ENCODE peak calls at places on chromosomes 4 and X, in eight cellular contexts. Y is Karpas-422, T is heart left ventricle, J is psoas muscle, G is brain microvascular endothelial cell, C is BJ, W is mammary epithelial cell, I is MM.1S. P is an unnamed sample.

GRCh38 chr4:40321671-40322131 is 13.4 kb upstream of the CHRNA9 start:
- DNase-seq in Y (no peak), T (no peak), J (no peak), G (peak; percentile 43), C (peak; percentile 77), W (peak; percentile 57), I (peak; percentile 3), P (no peak)

GRCh38 chr4:83112678-83113428 is 1.7 kb downstream of the PLAC8 start:
- DNase-seq in Y (no peak), T (no peak), J (no peak), G (peak; percentile 45), C (peak; percentile 46), W (no peak), I (peak; percentile 17), P (no peak)

GRCh38 chrX:110008001-110008635 is 5.2 kb downstream of the TMEM164 start:
- DNase-seq in Y (no peak), T (no peak), J (no peak), G (no peak), C (no peak), W (no peak), I (no peak), P (no peak)

GRCh38 chrX:110394653-110395052 is 36.0 kb downstream of the RTL9 start:
- DNase-seq in Y (no peak), T (no peak), J (no peak), G (peak; percentile 53), C (no peak), W (peak; percentile 85), I (no peak), P (no peak)

GRCh38 chr4:76090241-76090691 is 15.8 kb downstream of the ART3 start:
- DNase-seq in Y (no peak), T (peak; percentile 22), J (no peak), G (peak; percentile 95), C (peak; percentile 54), W (peak; percentile 99), I (no peak), P (no peak)

GRCh38 chrX:11899091-11899490 is 141.1 kb downstream of the MSL3 start:
- DNase-seq in Y (no peak), T (no peak), J (no peak), G (peak; percentile 22), C (no peak), W (peak; percentile 82), I (no peak), P (no peak)

GRCh38 chrX:49290215-49290614 is 13.2 kb upstream of the GAGE10 start:
- DNase-seq in Y (no peak), T (no peak), J (no peak), G (no peak), C (no peak), W (no peak), I (no peak), P (no peak)

GRCh38 chr4:105526656-105527055 is 25.8 kb upstream of the ARHGEF38 start:
- DNase-seq in Y (no peak), T (no peak), J (no peak), G (no peak), C (no peak), W (no peak), I (no peak), P (peak; percentile 57)

GRCh38 chr4:699816-700580 is 5.6 kb upstream of the PCGF3 start:
- DNase-seq in Y (no peak), T (no peak), J (no peak), G (no peak), C (no peak), W (no peak), I (no peak), P (no peak)

GRCh38 chr4:102564399-102564921 is 63.3 kb downstream of the NFKB1 start:
- DNase-seq in Y (no peak), T (no peak), J (no peak), G (peak; percentile 67), C (no peak), W (peak; percentile 90), I (no peak), P (no peak)

GRCh38 chr4:151652841-151653547 is 107.8 kb downstream of the GATB start:
- DNase-seq in Y (no peak), T (no peak), J (no peak), G (no peak), C (no peak), W (no peak), I (no peak), P (no peak)

GRCh38 chrX:24728530-24728929 is 34.8 kb downstream of the POLA1 start:
- DNase-seq in Y (no peak), T (no peak), J (no peak), G (no peak), C (no peak), W (no peak), I (no peak), P (no peak)

GRCh38 chr4:87423313-87424031 is 1.1 kb downstream of the NUDT9 start:
- DNase-seq in Y (peak; percentile 66), T (no peak), J (no peak), G (no peak), C (no peak), W (peak; percentile 55), I (peak; percentile 38), P (no peak)

GRCh38 chrX:11953615-11954014 is 184.7 kb upstream of the FRMPD4 start:
- DNase-seq in Y (no peak), T (no peak), J (no peak), G (peak; percentile 82), C (peak; percentile 58), W (peak; percentile 85), I (no peak), P (no peak)

GRCh38 chr4:153900426-153900825 is 111.5 kb upstream of the SFRP2 start:
- DNase-seq in Y (no peak), T (no peak), J (no peak), G (no peak), C (no peak), W (no peak), I (no peak), P (no peak)

GRCh38 chr4:74056858-74057562 is 18.5 kb upstream of the CXCL3 start:
- DNase-seq in Y (no peak), T (no peak), J (no peak), G (peak; percentile 13), C (peak; percentile 63), W (peak; percentile 62), I (no peak), P (no peak)

GRCh38 chr4:42715807-42716482 is 59.0 kb upstream of the ATP8A1 start:
- DNase-seq in Y (no peak), T (no peak), J (no peak), G (no peak), C (no peak), W (no peak), I (no peak), P (no peak)

GRCh38 chr4:152778656-152779512 is 646 bp downstream of the TIGD4 start:
- DNase-seq in Y (peak; percentile 78), T (no peak), J (no peak), G (peak; percentile 5), C (no peak), W (peak; percentile 30), I (peak; percentile 50), P (peak; percentile 63)

GRCh38 chr4:110678517-110678916 is 55.6 kb upstream of the PITX2 start:
- DNase-seq in Y (no peak), T (no peak), J (no peak), G (no peak), C (no peak), W (no peak), I (no peak), P (no peak)

GRCh38 chrX:125651426-125651825 is 331.8 kb downstream of the TEX13C start:
- DNase-seq in Y (no peak), T (no peak), J (no peak), G (peak; percentile 29), C (no peak), W (peak; percentile 28), I (no peak), P (no peak)

GRCh38 chrX:9518896-9519295 is 54.0 kb downstream of the TBL1X start:
- DNase-seq in Y (no peak), T (no peak), J (no peak), G (no peak), C (no peak), W (no peak), I (no peak), P (no peak)

GRCh38 chr4:5084911-5085475 is 33.7 kb downstream of the STK32B start:
- DNase-seq in Y (no peak), T (no peak), J (no peak), G (peak; percentile 47), C (no peak), W (no peak), I (no peak), P (no peak)

DNA sequence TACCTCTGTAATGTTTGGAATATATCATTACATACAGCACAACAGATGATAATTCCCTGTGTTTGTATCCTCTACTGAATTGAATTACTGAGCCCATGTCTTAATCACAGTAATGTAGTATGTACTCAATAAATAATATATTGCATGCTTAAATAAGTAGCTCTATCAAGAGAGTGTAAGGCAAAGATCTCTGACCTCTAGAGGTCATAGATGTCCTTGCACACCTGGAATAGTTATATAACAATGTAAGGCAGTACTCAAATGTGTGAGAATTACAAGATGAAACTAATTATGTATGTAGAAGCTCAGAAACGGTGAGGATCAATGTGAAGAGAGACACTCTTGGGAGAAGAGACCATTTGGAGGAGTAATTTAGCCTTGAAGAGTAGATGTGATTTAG is 14.3 kb upstream of the GCNA start:
- DNase-seq in Y (no peak), T (no peak), J (no peak), G (no peak), C (no peak), W (no peak), I (no peak), P (no peak)
- H3K36me3 ChIP-seq in Y (peaks cover 58% of the 10 kb centered on the region), T (peaks cover 100% of the 10 kb centered on the region), J (peaks cover 100% of the 10 kb centered on the region), G (peaks cover 53% of the 10 kb centered on the region), C (peaks cover 3% of the 10 kb centered on the region), W (peaks cover 21% of the 10 kb centered on the region), I (peaks cover 24% of the 10 kb centered on the region), P (peaks cover 54% of the 10 kb centered on the region)

GRCh38 chr4:7006411-7006810 is 36.8 kb upstream of the TADA2B start:
- DNase-seq in Y (no peak), T (no peak), J (no peak), G (no peak), C (no peak), W (no peak), I (no peak), P (no peak)
- H3K36me3 ChIP-seq in Y (peaks cover 3% of the 10 kb centered on the region), T (peaks cover 100% of the 10 kb centered on the region), J (peaks cover 66% of the 10 kb centered on the region), G (peaks cover 37% of the 10 kb centered on the region), C (peaks cover 11% of the 10 kb centered on the region), W (peaks cover 20% of the 10 kb centered on the region), I (peaks cover 19% of the 10 kb centered on the region), P (peaks cover 25% of the 10 kb centered on the region)

GRCh38 chr4:26732356-26732755 is 128.3 kb upstream of the STIM2 start:
- DNase-seq in Y (no peak), T (no peak), J (no peak), G (no peak), C (no peak), W (no peak), I (no peak), P (no peak)
- H3K36me3 ChIP-seq in Y (no peaks in the 10 kb centered on the region), T (no peaks in the 10 kb centered on the region), J (no peaks in the 10 kb centered on the region), G (no peaks in the 10 kb centered on the region), C (no peaks in the 10 kb centered on the region), W (no peaks in the 10 kb centered on the region), I (no peaks in the 10 kb centered on the region), P (no peaks in the 10 kb centered on the region)

GRCh38 chr4:168357941-168358340 is 39.4 kb upstream of the DDX60 start:
- DNase-seq in Y (no peak), T (no peak), J (no peak), G (no peak), C (no peak), W (no peak), I (no peak), P (no peak)
- H3K36me3 ChIP-seq in Y (no peaks in the 10 kb centered on the region), T (peaks cover 75% of the 10 kb centered on the region), J (peaks cover 19% of the 10 kb centered on the region), G (peaks cover 2% of the 10 kb centered on the region), C (peaks cover 4% of the 10 kb centered on the region), W (no peaks in the 10 kb centered on the region), I (no peaks in the 10 kb centered on the region), P (no peaks in the 10 kb centered on the region)

P was measured in kidney.